ENCODE peak calls at places on chromosomes 6 and 20, in seven cellular contexts. J is aorta; Z is psoas muscle; W is heart right ventricle; X is left ventricle myocardium inferior; I is effector memory CD4-positive, alpha-beta T cell; S is lower lobe of right lung. O is an unnamed sample. For H3K4me1, the result is how much of the 10 kb centered on the place peaks cover.

GRCh38 chr20:38202153-38202981 is 37.3 kb upstream of the TGM2 start:
- DNase-seq in J (no peak), Z (no peak), W (no peak), X (no peak), I (no peak), S (no peak), O (no peak)

GRCh38 chr20:44075950-44076232 is 111.1 kb downstream of the JPH2 start:
- DNase-seq in J (no peak), Z (no peak), W (no peak), X (no peak), I (no peak), S (no peak), O (no peak)

GRCh38 chr6:152478377-152479010 is 158.7 kb downstream of the SYNE1 start:
- DNase-seq in J (no peak), Z (no peak), W (no peak), X (no peak), I (no peak), S (no peak), O (no peak)

GRCh38 chr20:41632896-41633295 is 14.7 kb upstream of the CHD6 start:
- DNase-seq in J (no peak), Z (no peak), W (no peak), X (no peak), I (no peak), S (no peak), O (no peak)

GRCh38 chr6:169227116-169227515 is 26.5 kb downstream of the THBS2 start:
- DNase-seq in J (no peak), Z (no peak), W (no peak), X (no peak), I (no peak), S (no peak), O (no peak)

GRCh38 chr6:2765896-2766766 is 938 bp downstream of the WRNIP1 start:
- DNase-seq in J (peak), Z (peak), W (peak), X (peak), I (peak), S (peak), O (peak)

GRCh38 chr6:168574075-168574698 is 133.2 kb downstream of the SMOC2 start:
- DNase-seq in J (no peak), Z (no peak), W (no peak), X (no peak), I (no peak), S (no peak), O (no peak)

GRCh38 chr20:42530855-42531674 is 658.6 kb downstream of the PTPRT start:
- DNase-seq in J (no peak), Z (no peak), W (no peak), X (no peak), I (no peak), S (no peak), O (no peak)

GRCh38 chr6:125989631-125990030 is 3.3 kb downstream of the TRMT11 start:
- DNase-seq in J (no peak), Z (no peak), W (no peak), X (no peak), I (no peak), S (no peak), O (no peak)

DNA sequence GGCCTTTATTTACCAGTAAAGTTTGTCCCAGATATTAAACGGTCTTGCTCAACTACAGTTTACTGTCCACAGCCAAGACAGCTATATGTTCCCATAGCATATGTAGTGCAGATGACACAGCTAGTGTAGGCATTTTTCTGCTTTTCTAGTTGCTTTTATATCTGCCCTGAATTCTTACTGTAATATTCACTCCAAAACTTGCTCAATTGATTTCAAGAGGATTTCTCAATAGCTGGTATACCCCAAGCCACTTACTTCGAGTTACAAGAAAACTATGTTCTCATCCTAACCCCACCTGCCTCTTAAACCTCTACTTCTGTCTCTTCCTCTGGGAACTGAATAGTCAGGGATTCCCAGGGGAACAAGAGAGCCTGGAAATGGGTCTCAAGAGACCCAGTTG is 18.9 kb upstream of the ROS1 start:
- DNase-seq in J (no peak), Z (no peak), W (no peak), X (no peak), I (no peak), S (no peak), O (no peak)
- H3K4me1 ChIP-seq in J (under half), Z (under half), W (under half), X (under half), I (under half), S (under half), O (under half)

GRCh38 chr6:106005013-106005412 is 81.1 kb upstream of the PRDM1 start:
- DNase-seq in J (no peak), Z (no peak), W (no peak), X (no peak), I (no peak), S (no peak), O (no peak)

GRCh38 chr6:106002005-106002404 is 84.1 kb upstream of the PRDM1 start:
- DNase-seq in J (no peak), Z (no peak), W (no peak), X (no peak), I (no peak), S (no peak), O (no peak)

GRCh38 chr6:106005954-106006353 is 80.2 kb upstream of the PRDM1 start:
- DNase-seq in J (no peak), Z (no peak), W (no peak), X (no peak), I (no peak), S (no peak), O (no peak)

GRCh38 chr6:105995403-105995699 is 90.8 kb upstream of the PRDM1 start:
- DNase-seq in J (no peak), Z (no peak), W (no peak), X (no peak), I (no peak), S (no peak), O (no peak)

DNA sequence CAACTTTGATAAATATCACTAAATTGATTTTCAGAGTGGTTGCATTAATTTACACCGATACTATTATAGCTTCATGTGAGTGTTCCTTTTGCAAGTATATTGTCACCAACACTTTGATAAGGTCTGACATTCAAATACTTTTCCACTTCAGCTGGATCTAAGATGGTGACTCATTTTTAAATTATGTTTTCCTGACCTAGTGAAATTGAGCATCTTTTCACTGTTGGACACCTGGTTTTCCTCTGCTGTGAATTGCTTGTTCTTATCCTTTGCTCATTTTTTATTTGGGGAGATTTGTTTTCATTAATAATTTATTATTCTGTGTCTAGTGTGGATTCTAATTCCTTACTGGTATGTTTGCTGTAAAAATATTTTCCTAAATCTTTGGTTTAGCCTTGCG is 85.2 kb upstream of the PRDM1 start:
- DNase-seq in J (no peak), Z (no peak), W (no peak), X (no peak), I (no peak), S (no peak), O (no peak)
- H3K4me1 ChIP-seq in J (under half), Z (under half), W (under half), X (under half), I (under half), S (under half), O (under half)

DNA sequence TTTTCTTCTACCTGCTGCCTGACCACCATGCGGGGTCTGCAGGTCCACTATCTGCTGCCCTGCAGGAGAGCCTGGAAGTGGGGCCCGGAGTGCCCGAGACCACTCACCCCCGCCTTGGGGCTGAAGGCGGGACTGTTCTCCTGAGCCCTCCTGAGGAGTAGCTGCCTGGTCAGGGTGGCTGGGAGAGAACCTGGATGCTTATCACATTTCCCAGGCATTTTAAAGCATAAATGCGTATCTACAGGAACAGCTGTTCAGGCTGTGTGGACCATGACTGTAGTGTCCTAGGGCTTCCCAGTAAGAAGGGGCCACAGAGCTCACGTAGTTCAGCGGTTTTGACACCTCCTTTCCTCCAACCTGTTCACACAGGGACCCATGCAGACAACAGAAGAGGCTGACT is 123.3 kb downstream of the AGPAT4 start:
- DNase-seq in J (no peak), Z (no peak), W (no peak), X (no peak), I (no peak), S (no peak), O (no peak)
- H3K4me1 ChIP-seq in J (under half), Z (under half), W (under half), X (under half), I (under half), S (under half), O (under half)

GRCh38 chr20:64065973-64066341 is 3.0 kb downstream of the TCEA2 start:
- DNase-seq in J (no peak), Z (no peak), W (no peak), X (no peak), I (peak), S (no peak), O (no peak)

GRCh38 chr20:64068381-64069208 is 5.6 kb downstream of the TCEA2 start:
- DNase-seq in J (no peak), Z (no peak), W (no peak), X (no peak), I (no peak), S (no peak), O (no peak)

GRCh38 chr20:64066984-64067605 is 4.1 kb downstream of the TCEA2 start:
- DNase-seq in J (no peak), Z (no peak), W (no peak), X (no peak), I (no peak), S (no peak), O (no peak)

GRCh38 chr20:64069209-64069613 is 6.2 kb downstream of the TCEA2 start:
- DNase-seq in J (no peak), Z (no peak), W (no peak), X (no peak), I (no peak), S (no peak), O (no peak)

GRCh38 chr20:64067733-64068307 is 4.8 kb downstream of the TCEA2 start:
- DNase-seq in J (no peak), Z (no peak), W (no peak), X (no peak), I (no peak), S (no peak), O (no peak)
- H3K4me1 ChIP-seq in J (under half), Z (under half), W (under half), X (under half), I (under half), S (under half), O (under half)